ENCODE peak calls at places on chromosomes 1 and 21, in five cellular contexts. A is transverse colon; E is right lobe of liver; M is CD8-positive, alpha-beta T cell; W is stomach. X is an unnamed sample.

GRCh38 chr1:158798531-158798930 is 17.5 kb upstream of the OR6N2 start:
- DNase-seq in M (no peak), W (no peak), E (no peak), A (no peak), X (no peak)

GRCh38 chr21:33117268-33117888 is 47.4 kb downstream of the OLIG1 start:
- DNase-seq in E (no peak), A (no peak), W (no peak), M (no peak), X (no peak)

GRCh38 chr1:205335692-205336091 is 14.1 kb upstream of the NUAK2 start:
- DNase-seq in A (peak; percentile 90), M (peak; percentile 85), W (peak; percentile 88), E (peak; percentile 86), X (peak; percentile 63)

GRCh38 chr21:41899431-41900202 is 20.5 kb upstream of the PRDM15 start:
- DNase-seq in W (no peak), E (no peak), A (no peak), M (peak; percentile 53), X (no peak)

GRCh38 chr21:17798796-17799195 is 20.4 kb downstream of the C21orf91 start:
- DNase-seq in E (no peak), A (no peak), M (no peak), W (no peak), X (no peak)

GRCh38 chr1:24267003-24267402 is 52.2 kb upstream of the GRHL3 start:
- DNase-seq in M (no peak), A (no peak), E (no peak), W (no peak), X (no peak)

GRCh38 chr1:31111290-31111951 is 45.9 kb upstream of the PUM1 start:
- DNase-seq in E (peak; percentile 72), W (peak; percentile 40), M (no peak), A (peak; percentile 40), X (peak; percentile 49)

GRCh38 chr1:60870269-60870668 is 212.1 kb upstream of the NFIA start:
- DNase-seq in M (no peak), A (no peak), E (no peak), W (no peak), X (no peak)

GRCh38 chr1:1200876-1201810 is 5.2 kb downstream of the TNFRSF18 start:
- DNase-seq in W (peak; percentile 49), A (peak; percentile 72), M (peak; percentile 82), E (peak; percentile 69), X (peak; percentile 44)

GRCh38 chr1:12472798-12473551 is 145.0 kb downstream of the DHRS3 start:
- DNase-seq in M (peak; percentile 77), A (peak; percentile 37), E (no peak), W (no peak), X (no peak)

GRCh38 chr21:46027855-46028493 is 46.4 kb downstream of the COL6A1 start:
- DNase-seq in W (no peak), M (no peak), E (no peak), A (no peak), X (no peak)

GRCh38 chr1:67524143-67525052 is 94.2 kb upstream of the SERBP1 start:
- DNase-seq in W (no peak), E (no peak), M (no peak), A (no peak), X (no peak)

GRCh38 chr1:34918609-34919561 is 10.6 kb downstream of the DLGAP3 start:
- DNase-seq in A (no peak), M (peak; percentile 35), E (no peak), W (no peak), X (no peak)

GRCh38 chr21:44530221-44530902 is 9.6 kb downstream of the KRTAP10-1 start:
- DNase-seq in M (no peak), W (no peak), E (no peak), A (no peak), X (no peak)

GRCh38 chr1:3402258-3403010 is 52.0 kb upstream of the ARHGEF16 start:
- DNase-seq in E (no peak), W (no peak), A (no peak), M (no peak), X (no peak)

GRCh38 chr1:154568165-154568815 is 712 bp downstream of the CHRNB2 start:
- DNase-seq in E (no peak), A (no peak), M (no peak), W (no peak), X (no peak)

GRCh38 chr1:55375617-55376258 is 160.6 kb upstream of the USP24 start:
- DNase-seq in M (no peak), E (no peak), A (peak; percentile 30), W (no peak), X (no peak)

GRCh38 chr1:106366627-106367319 is 689.7 kb upstream of the PRMT6 start:
- DNase-seq in W (no peak), A (no peak), M (no peak), E (no peak), X (no peak)

GRCh38 chr1:4528590-4528989 is 125.8 kb upstream of the AJAP1 start:
- DNase-seq in E (no peak), M (no peak), A (no peak), W (no peak), X (no peak)

GRCh38 chr1:33819913-33820311 is 44.0 kb upstream of the HMGB4 start:
- DNase-seq in W (no peak), E (no peak), M (no peak), A (no peak), X (no peak)

GRCh38 chr1:203996126-203996525 is 76.8 kb upstream of the SOX13 start:
- DNase-seq in M (no peak), A (no peak), E (no peak), W (no peak), X (no peak)

GRCh38 chr1:172325562-172325961 is 94.9 kb upstream of the C1orf105 start:
- DNase-seq in W (no peak), A (peak; percentile 21), M (no peak), E (no peak), X (no peak)

GRCh38 chr1:31556481-31557006 is 19.8 kb upstream of the TINAGL1 start:
- DNase-seq in A (no peak), M (no peak), W (no peak), E (no peak), X (no peak)

GRCh38 chr1:9195651-9196050 is 38.9 kb upstream of the H6PD start:
- DNase-seq in W (no peak), M (no peak), A (no peak), E (no peak), X (no peak)

GRCh38 chr1:29002792-29003191 is 88.4 kb downstream of the EPB41 start:
- DNase-seq in E (no peak), M (no peak), W (no peak), A (no peak), X (no peak)

GRCh38 chr1:208029381-208030319 is 118.7 kb upstream of the CD34 start:
- DNase-seq in M (no peak), E (no peak), W (no peak), A (peak; percentile 19), X (no peak)

GRCh38 chr1:174297351-174297750 is 138.0 kb downstream of the RABGAP1L start:
- DNase-seq in W (no peak), A (no peak), M (no peak), E (no peak), X (no peak)

DNA sequence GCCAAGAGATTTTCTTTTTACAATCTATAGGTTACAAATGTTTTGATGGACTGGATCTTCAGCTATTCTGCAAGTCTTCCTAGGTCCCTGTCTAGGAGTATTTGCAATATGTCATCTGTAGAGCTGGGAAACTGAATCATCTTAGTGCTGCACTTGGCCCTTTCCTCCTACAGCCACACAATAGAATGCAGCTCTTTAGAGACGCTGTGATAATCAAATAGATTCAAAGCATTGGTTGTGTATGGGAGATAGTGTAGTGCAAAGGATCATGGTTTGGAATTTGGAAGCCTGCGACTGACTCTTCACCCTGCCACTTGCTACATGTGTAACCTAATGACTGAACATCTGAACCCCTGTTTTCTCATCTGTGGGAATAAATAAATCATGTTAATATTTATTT is 93.7 kb downstream of the AK5 start:
- DNase-seq in W (no peak), E (no peak), M (no peak), A (no peak), X (no peak)
- H3K4me1 ChIP-seq in W (peaks cover 7% of the 10 kb centered on the region), E (no peaks in the 10 kb centered on the region), M (peaks cover 14% of the 10 kb centered on the region), A (no peaks in the 10 kb centered on the region), X (no peaks in the 10 kb centered on the region)

DNA sequence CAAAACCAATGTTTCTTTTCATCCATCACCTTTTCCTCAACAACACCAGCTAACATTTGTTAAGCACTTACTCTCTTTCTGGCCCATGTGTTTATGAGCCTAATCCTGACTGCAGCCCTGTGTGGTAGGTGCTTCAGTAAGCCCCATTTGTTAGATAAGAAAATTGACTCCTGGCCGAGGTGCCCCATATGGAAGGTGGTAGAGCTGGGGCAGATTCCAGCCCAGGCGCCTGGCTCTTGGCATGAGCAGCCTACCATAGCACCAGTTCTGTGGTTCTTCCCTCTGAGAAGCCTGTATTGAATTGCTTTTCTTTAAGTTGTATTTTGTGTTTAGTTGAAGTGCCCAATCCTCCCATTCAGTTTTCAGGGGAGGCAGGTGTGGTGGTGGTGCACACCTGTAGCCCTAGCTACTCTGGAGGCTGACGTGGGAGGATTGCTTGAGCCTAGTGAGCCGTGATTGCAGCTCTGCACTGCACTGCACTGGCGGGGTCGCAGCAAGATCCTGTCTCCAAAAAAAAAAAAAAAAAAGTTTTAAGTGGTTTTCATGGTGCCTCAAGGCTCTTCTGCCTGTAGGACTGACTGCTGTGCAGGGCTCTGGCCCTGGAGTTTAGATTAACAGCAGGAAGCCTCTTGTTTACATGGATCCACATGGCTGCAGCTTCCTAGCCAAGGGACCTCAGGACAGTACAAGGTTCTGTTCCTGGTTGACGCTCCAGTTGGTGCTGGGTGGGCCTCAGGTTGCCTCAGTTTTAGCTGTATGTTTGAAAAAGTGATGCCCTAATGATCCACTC is 125.9 kb downstream of the MRPS6 start:
- DNase-seq in W (no peak), M (no peak), E (no peak), A (no peak), X (no peak)
- TF ChIP-seq CTCF in W (no peak), M (no peak), E (no peak), A (no peak), X (no peak)

GRCh38 chr1:17620448-17620847 is 81.0 kb downstream of the ARHGEF10L start:
- DNase-seq in A (no peak), W (no peak), M (no peak), E (no peak), X (no peak)
- H3K27ac ChIP-seq in A (no peak overlapping the region), W (no peak overlapping the region), M (no peak overlapping the region), E (no peak overlapping the region), X (peak overlapping the region; percentile 91)

GRCh38 chr1:51867479-51868232 is 10.9 kb downstream of the NRDC start:
- DNase-seq in E (no peak), W (no peak), M (no peak), A (no peak), X (no peak)

GRCh38 chr1:51875291-51875772 is 3.2 kb downstream of the NRDC start:
- DNase-seq in A (no peak), E (no peak), M (no peak), W (no peak), X (no peak)

GRCh38 chr1:51875836-51876235 is 2.7 kb downstream of the NRDC start:
- DNase-seq in M (no peak), E (no peak), W (no peak), A (no peak), X (no peak)

GRCh38 chr1:51870603-51871350 is 7.8 kb downstream of the NRDC start:
- DNase-seq in W (no peak), E (no peak), A (no peak), M (no peak), X (no peak)

DNA sequence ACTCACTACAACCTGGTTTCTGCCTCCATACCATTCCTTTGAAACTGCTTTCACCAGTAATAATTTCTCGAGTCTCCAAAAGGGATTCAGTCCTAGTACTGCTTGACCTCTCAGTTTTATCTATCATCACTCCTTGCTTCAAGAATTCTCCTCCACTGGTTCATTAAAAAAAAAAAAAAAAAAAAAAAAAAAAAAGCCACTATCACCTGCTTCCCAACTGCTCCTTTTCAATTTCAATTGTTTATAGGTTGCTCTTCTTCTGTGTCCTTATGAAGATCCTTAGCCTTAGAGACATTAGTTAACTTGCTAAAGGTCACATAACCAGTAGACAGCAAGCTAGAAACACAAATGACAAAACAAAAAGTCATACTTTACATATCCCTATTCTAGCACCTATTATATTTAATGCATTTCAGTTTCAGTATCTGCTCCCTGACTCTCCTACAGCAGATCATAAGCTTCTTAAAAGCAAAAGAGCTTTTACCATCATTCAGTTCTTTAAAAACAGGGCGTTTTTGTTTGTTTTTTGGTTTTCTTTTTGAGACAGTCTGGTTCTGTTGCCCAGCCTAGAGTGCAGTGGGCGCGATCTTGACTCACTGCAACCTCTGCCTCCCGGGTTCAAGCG is 7.1 kb downstream of the NRDC start:
- DNase-seq in W (no peak), M (no peak), E (no peak), A (no peak), X (no peak)
- H3K4me1 ChIP-seq in W (peaks cover 68% of the 10 kb centered on the region), M (peaks cover 22% of the 10 kb centered on the region), E (peaks cover 22% of the 10 kb centered on the region), A (peaks cover 16% of the 10 kb centered on the region), X (peaks cover 70% of the 10 kb centered on the region)

X was measured in left ventricle myocardium inferior.